ENCODE peak calls at places on chromosomes 13 and 19, in four cellular contexts. Q is thoracic aorta, A is ovary, V is EL. H is an unnamed sample.

GRCh38 chr19:3816566-3817218 is 30.5 kb upstream of the MATK start:
- DNase-seq in V (no peak), A (no peak), Q (no peak), H (no peak)

GRCh38 chr13:114044486-114044885 is 70.6 kb upstream of the C13orf46 start:
- DNase-seq in V (no peak), Q (no peak), A (no peak), H (no peak)

GRCh38 chr19:12617646-12618045 is 6.9 kb downstream of the ZNF791 start:
- DNase-seq in V (no peak), A (no peak), Q (no peak), H (no peak)

GRCh38 chr13:69633044-69633443 is 474.6 kb upstream of the ATXN8OS start:
- DNase-seq in A (no peak), Q (no peak), V (no peak), H (no peak)

GRCh38 chr19:50673118-50673517 is 23.9 kb downstream of the C19orf81 start:
- DNase-seq in A (no peak), V (no peak), Q (no peak), H (no peak)

GRCh38 chr19:34962945-34963530 is 991 bp downstream of the ZNF792 start:
- DNase-seq in A (no peak), Q (no peak), V (no peak), H (no peak)

GRCh38 chr13:35700661-35701060 is 224.2 kb upstream of the MAB21L1 start:
- DNase-seq in V (peak; percentile 92), A (no peak), Q (no peak), H (no peak)

GRCh38 chr13:95535243-95535642 is 17.3 kb upstream of the CLDN10 start:
- DNase-seq in V (peak; percentile 65), A (no peak), Q (no peak), H (no peak)

GRCh38 chr13:110531671-110532083 is 29.8 kb downstream of the RAB20 start:
- DNase-seq in A (no peak), V (no peak), Q (no peak), H (no peak)

GRCh38 chr13:74114202-74114601 is 20.0 kb downstream of the KLF12 start:
- DNase-seq in Q (no peak), A (no peak), V (peak; percentile 71), H (no peak)

GRCh38 chr19:8517551-8518442 is 3.8 kb upstream of the ZNF414 start:
- DNase-seq in Q (no peak), A (no peak), V (no peak), H (no peak)

GRCh38 chr19:31167695-31168094 is 181.5 kb downstream of the TSHZ3 start:
- DNase-seq in A (no peak), Q (no peak), V (no peak), H (no peak)

GRCh38 chr13:25494708-25495411 is 123.1 kb downstream of the ATP8A2 start:
- DNase-seq in A (no peak), V (no peak), Q (no peak), H (no peak)

GRCh38 chr13:96880419-96880818 is 113.9 kb downstream of the OXGR1 start:
- DNase-seq in V (no peak), Q (no peak), A (no peak), H (no peak)

GRCh38 chr19:3768015-3768747 is 3.8 kb downstream of the RAX2 start:
- DNase-seq in V (no peak), A (no peak), Q (no peak), H (no peak)

GRCh38 chr19:45514376-45515051 is 7.2 kb downstream of the VASP start:
- DNase-seq in Q (no peak), A (no peak), V (no peak), H (no peak)

H was measured in cerebellar nuclear complex.